ENCODE peak calls at places on chromosomes 5 and 9, in four cellular contexts. One of them, this sample, is unnamed.

GRCh38 chr5:95032801-95033200 is 252.1 kb downstream of the MCTP1 start:
- DNase-seq in body of pancreas: no peak
- DNase-seq in heart left ventricle: no peak
- DNase-seq in CD8-positive, alpha-beta T cell: no peak
- DNase-seq in this sample: no peak

GRCh38 chr5:147880461-147880860 is 1.9 kb downstream of the SCGB3A2 start:
- DNase-seq in body of pancreas: no peak
- DNase-seq in heart left ventricle: no peak
- DNase-seq in CD8-positive, alpha-beta T cell: no peak
- DNase-seq in this sample: no peak

GRCh38 chr5:54534306-54534705 is 16.7 kb downstream of the SNX18 start:
- DNase-seq in body of pancreas: no peak
- DNase-seq in heart left ventricle: no peak
- DNase-seq in CD8-positive, alpha-beta T cell: no peak
- DNase-seq in this sample: no peak

GRCh38 chr9:36772449-36773370 is 200.0 kb downstream of the MELK start:
- DNase-seq in body of pancreas: no peak
- DNase-seq in heart left ventricle: no peak
- DNase-seq in CD8-positive, alpha-beta T cell: no peak
- DNase-seq in this sample: no peak

GRCh38 chr9:134002796-134003195 is 10.7 kb upstream of the VAV2 start:
- DNase-seq in body of pancreas: no peak
- DNase-seq in heart left ventricle: no peak
- DNase-seq in CD8-positive, alpha-beta T cell: no peak
- DNase-seq in this sample: no peak

GRCh38 chr9:114981095-114981494 is 50.7 kb upstream of the TNFSF8 start:
- DNase-seq in body of pancreas: no peak
- DNase-seq in heart left ventricle: no peak
- DNase-seq in CD8-positive, alpha-beta T cell: no peak
- DNase-seq in this sample: no peak

GRCh38 chr5:1760656-1761452 is 38.8 kb downstream of the MRPL36 start:
- DNase-seq in body of pancreas: no peak
- DNase-seq in heart left ventricle: peak; percentile 5
- DNase-seq in CD8-positive, alpha-beta T cell: no peak
- DNase-seq in this sample: no peak

GRCh38 chr9:79883073-79883645 is 311.4 kb downstream of the TLE4 start:
- DNase-seq in body of pancreas: no peak
- DNase-seq in heart left ventricle: no peak
- DNase-seq in CD8-positive, alpha-beta T cell: peak; percentile 49
- DNase-seq in this sample: peak; percentile 42

GRCh38 chr5:132059696-132060500 is 557 bp upstream of the IL3 start:
- DNase-seq in body of pancreas: no peak
- DNase-seq in heart left ventricle: no peak
- DNase-seq in CD8-positive, alpha-beta T cell: no peak
- DNase-seq in this sample: peak; percentile 10

DNA sequence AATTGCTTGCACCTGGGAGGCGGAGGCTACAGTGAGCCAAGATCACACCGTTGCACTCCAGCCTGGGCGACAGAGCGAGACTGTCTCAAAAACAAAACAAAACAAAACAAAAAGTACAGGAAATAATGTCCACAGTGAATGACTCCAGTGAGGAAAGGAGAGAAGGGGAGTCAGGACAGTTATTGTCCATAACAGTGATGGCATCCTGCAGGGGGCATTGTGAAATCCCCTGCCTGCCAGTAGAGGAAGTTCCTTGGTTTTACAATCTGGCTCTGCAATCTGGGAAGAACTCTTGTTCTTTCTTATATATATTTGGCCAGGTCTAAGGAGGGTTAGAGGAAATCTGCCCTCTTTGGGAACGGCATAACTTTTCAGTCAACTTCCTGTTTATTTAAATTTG is 8.2 kb downstream of the SH3GL2 start:
- DNase-seq in body of pancreas: no peak
- DNase-seq in heart left ventricle: no peak
- DNase-seq in CD8-positive, alpha-beta T cell: no peak
- DNase-seq in this sample: no peak
- TF ChIP-seq CTCF in body of pancreas: no peak
- TF ChIP-seq CTCF in heart left ventricle: no peak
- TF ChIP-seq CTCF in CD8-positive, alpha-beta T cell: no peak
- TF ChIP-seq CTCF in this sample: no peak

GRCh38 chr5:129398279-129398678 is 61.8 kb upstream of the ADAMTS19 start:
- DNase-seq in body of pancreas: no peak
- DNase-seq in heart left ventricle: no peak
- DNase-seq in CD8-positive, alpha-beta T cell: no peak
- DNase-seq in this sample: no peak

GRCh38 chr5:129399069-129399468 is 61.0 kb upstream of the ADAMTS19 start:
- DNase-seq in body of pancreas: no peak
- DNase-seq in heart left ventricle: no peak
- DNase-seq in CD8-positive, alpha-beta T cell: no peak
- DNase-seq in this sample: no peak

GRCh38 chr5:129405222-129405621 is 54.9 kb upstream of the ADAMTS19 start:
- DNase-seq in body of pancreas: no peak
- DNase-seq in heart left ventricle: no peak
- DNase-seq in CD8-positive, alpha-beta T cell: no peak
- DNase-seq in this sample: no peak

GRCh38 chr5:129395247-129395646 is 64.9 kb upstream of the ADAMTS19 start:
- DNase-seq in body of pancreas: no peak
- DNase-seq in heart left ventricle: no peak
- DNase-seq in CD8-positive, alpha-beta T cell: no peak
- DNase-seq in this sample: no peak

GRCh38 chr5:129400395-129400983 is 59.6 kb upstream of the ADAMTS19 start:
- DNase-seq in body of pancreas: no peak
- DNase-seq in heart left ventricle: no peak
- DNase-seq in CD8-positive, alpha-beta T cell: no peak
- DNase-seq in this sample: no peak
- TF ChIP-seq CTCF in body of pancreas: peak; percentile 13
- TF ChIP-seq CTCF in heart left ventricle: no peak
- TF ChIP-seq CTCF in CD8-positive, alpha-beta T cell: no peak
- TF ChIP-seq CTCF in this sample: no peak

GRCh38 chr5:8954801-8955200 is 591.1 kb downstream of the SEMA5A start:
- DNase-seq in body of pancreas: no peak
- DNase-seq in heart left ventricle: no peak
- DNase-seq in CD8-positive, alpha-beta T cell: no peak
- DNase-seq in this sample: no peak
- TF ChIP-seq CTCF in body of pancreas: no peak
- TF ChIP-seq CTCF in heart left ventricle: no peak
- TF ChIP-seq CTCF in CD8-positive, alpha-beta T cell: no peak
- TF ChIP-seq CTCF in this sample: no peak

GRCh38 chr5:43019293-43019614 is 20.9 kb downstream of the ANXA2R start:
- DNase-seq in body of pancreas: no peak
- DNase-seq in heart left ventricle: no peak
- DNase-seq in CD8-positive, alpha-beta T cell: no peak
- DNase-seq in this sample: no peak

GRCh38 chr5:43020294-43020711 is 19.8 kb downstream of the ANXA2R start:
- DNase-seq in body of pancreas: no peak
- DNase-seq in heart left ventricle: no peak
- DNase-seq in CD8-positive, alpha-beta T cell: peak; percentile 38
- DNase-seq in this sample: no peak

GRCh38 chr5:43017438-43017820 is 22.7 kb downstream of the ANXA2R start:
- DNase-seq in body of pancreas: no peak
- DNase-seq in heart left ventricle: peak; percentile 51
- DNase-seq in CD8-positive, alpha-beta T cell: peak; percentile 44
- DNase-seq in this sample: no peak

GRCh38 chr5:43016217-43016779 is 23.8 kb downstream of the ANXA2R start:
- DNase-seq in body of pancreas: no peak
- DNase-seq in heart left ventricle: no peak
- DNase-seq in CD8-positive, alpha-beta T cell: no peak
- DNase-seq in this sample: no peak

GRCh38 chr5:43019615-43020293 is 20.4 kb downstream of the ANXA2R start:
- DNase-seq in body of pancreas: peak; percentile 62
- DNase-seq in heart left ventricle: peak; percentile 74
- DNase-seq in CD8-positive, alpha-beta T cell: peak; percentile 80
- DNase-seq in this sample: peak; percentile 61
- TF ChIP-seq CTCF in body of pancreas: peak; percentile 48
- TF ChIP-seq CTCF in heart left ventricle: peak; percentile 21
- TF ChIP-seq CTCF in CD8-positive, alpha-beta T cell: peak; percentile 71
- TF ChIP-seq CTCF in this sample: no peak

DNA sequence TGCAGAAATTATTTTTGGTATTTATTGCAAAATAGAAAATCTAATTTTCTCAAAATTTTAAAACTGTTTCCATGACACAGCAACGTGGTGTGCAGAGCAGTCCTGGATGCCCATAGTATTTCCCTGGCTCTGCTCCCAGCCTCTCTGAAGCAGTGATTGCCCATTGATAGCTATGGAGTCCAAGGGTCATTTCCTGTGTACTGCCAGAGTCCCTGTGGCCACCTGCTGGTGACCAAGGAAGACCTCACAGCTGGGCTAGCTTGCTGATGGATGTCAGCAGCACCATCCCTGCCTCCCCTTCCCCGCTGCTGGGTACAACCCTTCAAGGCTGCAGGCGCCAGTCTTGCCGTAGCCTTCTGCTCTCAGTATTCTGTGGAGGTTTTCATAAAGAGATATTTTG is 184.1 kb downstream of the DIRAS2 start:
- DNase-seq in body of pancreas: peak; percentile 81
- DNase-seq in heart left ventricle: no peak
- DNase-seq in CD8-positive, alpha-beta T cell: no peak
- DNase-seq in this sample: no peak
- TF ChIP-seq CTCF in body of pancreas: peak; percentile 65
- TF ChIP-seq CTCF in heart left ventricle: no peak
- TF ChIP-seq CTCF in CD8-positive, alpha-beta T cell: no peak
- TF ChIP-seq CTCF in this sample: no peak

GRCh38 chr5:9283473-9283872 is 262.4 kb downstream of the SEMA5A start:
- DNase-seq in body of pancreas: no peak
- DNase-seq in heart left ventricle: no peak
- DNase-seq in CD8-positive, alpha-beta T cell: no peak
- DNase-seq in this sample: no peak
- TF ChIP-seq CTCF in body of pancreas: peak; percentile 13
- TF ChIP-seq CTCF in heart left ventricle: no peak
- TF ChIP-seq CTCF in CD8-positive, alpha-beta T cell: no peak
- TF ChIP-seq CTCF in this sample: no peak

GRCh38 chr5:136374003-136374402 is 8.7 kb upstream of the TRPC7 start:
- DNase-seq in body of pancreas: no peak
- DNase-seq in heart left ventricle: no peak
- DNase-seq in CD8-positive, alpha-beta T cell: no peak
- DNase-seq in this sample: no peak
- TF ChIP-seq CTCF in body of pancreas: peak; percentile 35
- TF ChIP-seq CTCF in heart left ventricle: no peak
- TF ChIP-seq CTCF in CD8-positive, alpha-beta T cell: no peak
- TF ChIP-seq CTCF in this sample: no peak

GRCh38 chr9:89732952-89733349 is 128.1 kb downstream of the GADD45G start:
- DNase-seq in body of pancreas: no peak
- DNase-seq in heart left ventricle: no peak
- DNase-seq in CD8-positive, alpha-beta T cell: no peak
- DNase-seq in this sample: no peak

GRCh38 chr9:89731262-89731980 is 126.6 kb downstream of the GADD45G start:
- DNase-seq in body of pancreas: no peak
- DNase-seq in heart left ventricle: no peak
- DNase-seq in CD8-positive, alpha-beta T cell: no peak
- DNase-seq in this sample: no peak

GRCh38 chr9:89732295-89732951 is 127.6 kb downstream of the GADD45G start:
- DNase-seq in body of pancreas: peak; percentile 31
- DNase-seq in heart left ventricle: no peak
- DNase-seq in CD8-positive, alpha-beta T cell: no peak
- DNase-seq in this sample: no peak

GRCh38 chr9:89729954-89730530 is 125.2 kb downstream of the GADD45G start:
- DNase-seq in body of pancreas: no peak
- DNase-seq in heart left ventricle: no peak
- DNase-seq in CD8-positive, alpha-beta T cell: no peak
- DNase-seq in this sample: no peak

GRCh38 chr9:89730715-89731114 is 125.9 kb downstream of the GADD45G start:
- DNase-seq in body of pancreas: peak; percentile 93
- DNase-seq in heart left ventricle: no peak
- DNase-seq in CD8-positive, alpha-beta T cell: no peak
- DNase-seq in this sample: no peak
- TF ChIP-seq CTCF in body of pancreas: peak; percentile 64
- TF ChIP-seq CTCF in heart left ventricle: no peak
- TF ChIP-seq CTCF in CD8-positive, alpha-beta T cell: no peak
- TF ChIP-seq CTCF in this sample: no peak

This sample was measured in activated B cell treated with CpG ODN at 0.5 μM for 24 hours.